ENCODE peak calls at places on chromosomes 5 and 9, in six cellular contexts. G, C, F, O, S and Y are unnamed samples.

GRCh38 chr5:114362197-114362976 is 517 bp downstream of the KCNN2 start:
- DNase-seq in G (peak), C (no peak), F (peak), O (no peak), S (peak), Y (peak)

GRCh38 chr9:86241216-86241615 is 18.2 kb downstream of the C9orf153 start:
- DNase-seq in G (no peak), C (no peak), F (no peak), O (no peak), S (no peak), Y (no peak)

GRCh38 chr5:83034036-83034435 is 43.2 kb downstream of the TMEM167A start:
- DNase-seq in G (no peak), C (no peak), F (no peak), O (no peak), S (peak), Y (no peak)

GRCh38 chr5:143624465-143624864 is 187.5 kb upstream of the HMHB1 start:
- DNase-seq in G (no peak), C (no peak), F (no peak), O (no peak), S (no peak), Y (no peak)

GRCh38 chr5:58094031-58094430 is 365.9 kb downstream of the PLK2 start:
- DNase-seq in G (no peak), C (no peak), F (no peak), O (no peak), S (no peak), Y (no peak)

GRCh38 chr9:116151966-116152381 is 1.6 kb upstream of the PAPPA start:
- DNase-seq in G (no peak), C (no peak), F (no peak), O (no peak), S (no peak), Y (no peak)

GRCh38 chr9:126207256-126207655 is 119.4 kb upstream of the MVB12B start:
- DNase-seq in G (no peak), C (no peak), F (no peak), O (no peak), S (no peak), Y (no peak)

GRCh38 chr9:20640331-20641187 is 18.3 kb upstream of the MLLT3 start:
- DNase-seq in G (no peak), C (peak), F (peak), O (peak), S (peak), Y (no peak)

GRCh38 chr9:106897681-106898080 is 34.7 kb downstream of the ZNF462 start:
- DNase-seq in G (no peak), C (no peak), F (no peak), O (no peak), S (no peak), Y (no peak)

GRCh38 chr5:35857606-35858205 is 1.0 kb downstream of the IL7R start:
- DNase-seq in G (no peak), C (no peak), F (no peak), O (no peak), S (no peak), Y (no peak)

GRCh38 chr9:114285166-114285867 is 37.6 kb upstream of the ORM1 start:
- DNase-seq in G (peak), C (no peak), F (no peak), O (peak), S (no peak), Y (no peak)

GRCh38 chr5:9094582-9094981 is 451.3 kb downstream of the SEMA5A start:
- DNase-seq in G (no peak), C (no peak), F (no peak), O (no peak), S (no peak), Y (no peak)

GRCh38 chr5:31753700-31754461 is 115.0 kb downstream of the PDZD2 start:
- DNase-seq in G (no peak), C (no peak), F (no peak), O (no peak), S (no peak), Y (no peak)
- TF ChIP-seq CTCF in G (no peak), C (no peak), F (no peak), O (no peak), S (no peak), Y (no peak)

DNA sequence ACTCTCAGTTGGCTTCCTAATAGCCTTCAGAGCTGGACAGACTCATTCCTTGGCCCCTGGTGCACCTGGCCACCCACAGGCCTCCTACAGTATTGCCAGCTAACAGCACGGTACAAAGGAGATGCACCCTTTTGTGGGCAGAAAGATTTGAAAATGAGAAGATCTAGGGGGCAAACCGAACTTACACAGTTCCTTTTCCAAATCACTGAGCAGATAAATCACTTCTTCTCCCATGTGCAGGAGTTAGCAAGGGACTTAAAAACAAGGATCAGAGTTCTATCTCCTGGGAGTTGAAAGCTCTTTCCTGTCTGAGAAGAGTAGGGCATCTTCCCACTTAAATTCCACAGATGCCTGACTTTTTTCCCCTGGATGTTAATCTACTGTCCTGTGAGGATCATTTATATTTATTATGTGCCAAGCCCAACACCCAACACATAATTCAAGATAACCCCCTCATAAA is 207.4 kb upstream of the DAPK1 start:
- DNase-seq in G (no peak), C (no peak), F (no peak), O (no peak), S (no peak), Y (no peak)
- TF ChIP-seq CTCF in G (peak), C (no peak), F (no peak), O (no peak), S (peak), Y (peak)

GRCh38 chr5:149765932-149766331 is 35.8 kb downstream of the PPARGC1B start:
- DNase-seq in G (no peak), C (no peak), F (no peak), O (no peak), S (no peak), Y (no peak)
- TF ChIP-seq CTCF in G (no peak), C (peak), F (no peak), O (no peak), S (peak), Y (peak)

GRCh38 chr5:179623001-179623905 is at the start of gene HNRNPH1:
- DNase-seq in G (peak), C (peak), F (peak), O (peak), S (peak), Y (peak)
- TF ChIP-seq CTCF in G (no peak), C (no peak), F (no peak), O (no peak), S (no peak), Y (no peak)